ENCODE peak calls at places on chromosomes 3 and 15, in five cellular contexts. Y is transverse colon, G is OCI-LY7, K is SK-N-SH, M is heart left ventricle. Q is an unnamed sample. For H3K9me3 and H3K4me1, the result is how much of the 10 kb centered on the place peaks cover.

GRCh38 chr15:90845201-90845949 is 23.0 kb upstream of the FURIN start:
- DNase-seq in Y (peak), G (peak), K (no peak), M (no peak), Q (peak)

GRCh38 chr3:47577583-47578118 is 1.0 kb downstream of the CSPG5 start:
- DNase-seq in Y (peak), G (no peak), K (peak), M (no peak), Q (peak)

GRCh38 chr3:65597225-65597951 is 441.3 kb downstream of the MAGI1 start:
- DNase-seq in Y (peak), G (no peak), K (peak), M (peak), Q (peak)

GRCh38 chr3:143071776-143072175 is 47.8 kb upstream of the CHST2 start:
- DNase-seq in Y (no peak), G (no peak), K (no peak), M (no peak), Q (no peak)

GRCh38 chr3:155704041-155704440 is 40.8 kb downstream of the PLCH1 start:
- DNase-seq in Y (no peak), G (no peak), K (no peak), M (no peak), Q (no peak)

GRCh38 chr15:41494922-41495735 is 1.5 kb downstream of the ITPKA start:
- DNase-seq in Y (no peak), G (peak), K (no peak), M (no peak), Q (no peak)

GRCh38 chr3:45906681-45907220 is 20.4 kb downstream of the CCR9 start:
- DNase-seq in Y (no peak), G (peak), K (peak), M (no peak), Q (no peak)

GRCh38 chr15:56866798-56867197 is 51.6 kb upstream of the TCF12 start:
- DNase-seq in Y (no peak), G (no peak), K (no peak), M (no peak), Q (peak)

GRCh38 chr3:33146791-33147445 is 33.1 kb downstream of the CRTAP start:
- DNase-seq in Y (no peak), G (no peak), K (no peak), M (no peak), Q (no peak)

GRCh38 chr15:59169337-59169736 is 37.3 kb upstream of the LDHAL6B start:
- DNase-seq in Y (no peak), G (no peak), K (no peak), M (no peak), Q (no peak)

GRCh38 chr15:59165726-59166125 is 40.9 kb upstream of the LDHAL6B start:
- DNase-seq in Y (no peak), G (peak), K (no peak), M (no peak), Q (peak)

GRCh38 chr15:59168536-59168935 is 38.1 kb upstream of the LDHAL6B start:
- DNase-seq in Y (no peak), G (no peak), K (no peak), M (no peak), Q (no peak)

GRCh38 chr15:59166156-59166555 is 40.5 kb upstream of the LDHAL6B start:
- DNase-seq in Y (no peak), G (no peak), K (no peak), M (no peak), Q (no peak)

DNA sequence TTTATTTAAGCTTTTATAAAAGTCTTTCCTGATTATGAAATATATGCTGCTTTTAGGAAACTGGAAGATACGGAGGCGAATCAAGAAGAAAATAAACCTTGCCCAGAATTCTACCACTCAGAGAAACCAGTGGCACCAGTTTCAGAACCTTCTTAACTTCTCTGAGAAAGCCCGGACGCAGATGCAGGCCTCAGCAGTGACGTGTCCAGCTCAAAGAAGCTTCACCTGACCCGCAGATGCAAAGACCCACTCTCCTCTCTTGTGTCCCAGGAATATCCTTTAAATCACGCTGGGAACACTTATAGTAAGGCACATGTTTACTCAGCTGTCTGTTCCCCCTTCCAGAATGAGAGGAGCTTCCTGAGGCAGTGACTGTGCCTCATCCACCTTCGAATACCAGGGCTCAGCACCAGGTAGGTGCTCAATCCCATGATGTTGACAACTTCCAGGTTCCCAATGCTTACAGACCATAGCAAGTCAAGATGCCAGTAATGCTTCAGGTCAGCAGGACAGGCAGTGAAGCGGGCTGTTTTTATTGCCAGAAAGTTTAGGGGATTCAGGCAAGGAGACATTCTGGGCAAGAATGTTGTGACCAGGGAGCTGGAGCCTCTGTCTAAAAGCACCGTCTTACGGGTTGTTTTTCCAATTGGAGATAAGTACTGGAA is 39.9 kb upstream of the LDHAL6B start:
- DNase-seq in Y (no peak), G (no peak), K (no peak), M (no peak), Q (no peak)
- H3K27ac ChIP-seq in Y (no peak), G (no peak), K (no peak), M (no peak), Q (peak)

DNA sequence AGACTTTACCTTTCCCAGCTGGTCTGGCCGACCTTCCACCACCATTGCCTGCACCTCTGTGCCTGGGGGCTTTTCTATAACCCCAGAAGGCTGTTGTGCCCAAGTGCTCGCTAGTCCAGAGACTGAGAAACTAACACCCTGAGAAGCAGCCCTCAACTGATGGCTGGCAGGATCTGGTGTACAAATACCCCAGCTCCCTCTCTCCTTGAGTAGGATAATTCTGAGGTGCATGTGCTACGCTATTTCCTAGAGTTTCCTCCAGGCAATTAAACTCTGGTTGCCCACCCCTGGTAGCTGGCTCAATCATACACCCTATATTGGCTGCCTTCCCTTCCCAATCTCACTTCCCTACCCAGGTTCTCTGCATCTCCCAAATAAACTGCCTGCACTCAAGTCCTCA is 11.5 kb upstream of the SLC6A1 start:
- DNase-seq in Y (no peak), G (no peak), K (no peak), M (no peak), Q (no peak)
- H3K9me3 ChIP-seq in Y (under half), G (under half), K (under half), M (under half), Q (under half)

DNA sequence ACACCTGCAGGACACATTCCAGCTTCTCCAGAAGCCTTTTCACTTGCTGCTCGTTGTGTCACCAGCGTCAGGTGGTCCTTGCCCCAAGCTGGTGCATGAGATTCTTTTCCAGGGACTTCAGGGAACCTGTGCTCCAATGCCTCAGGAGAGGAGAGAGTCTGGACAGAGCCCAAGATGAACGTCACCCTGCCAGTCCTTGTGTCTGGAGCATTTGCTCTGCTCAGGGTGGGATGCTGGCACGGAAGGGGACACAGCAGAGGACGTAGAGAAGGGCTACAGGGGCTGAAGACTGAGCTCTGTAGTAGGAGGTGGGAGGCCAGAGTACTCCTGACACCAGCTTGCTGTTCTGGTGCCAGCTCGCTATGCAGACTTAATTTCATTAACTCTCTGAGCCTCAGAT is 262.1 kb downstream of the XXYLT1 start:
- DNase-seq in Y (no peak), G (no peak), K (no peak), M (no peak), Q (no peak)
- H3K4me1 ChIP-seq in Y (under half), G (under half), K (under half), M (under half), Q (under half)

DNA sequence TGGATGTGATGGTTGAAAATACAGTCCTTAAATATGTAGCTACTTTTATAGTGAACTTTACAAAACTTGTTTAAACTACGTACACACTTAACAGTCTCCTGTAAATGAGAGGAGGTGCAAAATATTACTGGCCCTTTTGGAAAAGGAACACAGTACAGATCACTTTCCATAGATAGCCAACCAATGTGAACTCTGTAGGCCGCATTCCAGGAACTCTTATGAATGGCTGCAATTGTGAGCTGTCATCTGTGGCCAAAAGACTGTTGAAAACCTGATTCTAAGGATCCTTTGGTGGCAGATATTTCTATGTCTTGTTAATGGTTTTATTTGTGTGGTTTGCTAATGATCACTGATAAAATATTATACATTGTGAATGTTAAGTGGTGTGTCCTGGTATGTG is 6.2 kb downstream of the TSC22D2 start:
- DNase-seq in Y (no peak), G (peak), K (no peak), M (peak), Q (no peak)
- H3K27ac ChIP-seq in Y (no peak), G (no peak), K (peak), M (no peak), Q (no peak)

DNA sequence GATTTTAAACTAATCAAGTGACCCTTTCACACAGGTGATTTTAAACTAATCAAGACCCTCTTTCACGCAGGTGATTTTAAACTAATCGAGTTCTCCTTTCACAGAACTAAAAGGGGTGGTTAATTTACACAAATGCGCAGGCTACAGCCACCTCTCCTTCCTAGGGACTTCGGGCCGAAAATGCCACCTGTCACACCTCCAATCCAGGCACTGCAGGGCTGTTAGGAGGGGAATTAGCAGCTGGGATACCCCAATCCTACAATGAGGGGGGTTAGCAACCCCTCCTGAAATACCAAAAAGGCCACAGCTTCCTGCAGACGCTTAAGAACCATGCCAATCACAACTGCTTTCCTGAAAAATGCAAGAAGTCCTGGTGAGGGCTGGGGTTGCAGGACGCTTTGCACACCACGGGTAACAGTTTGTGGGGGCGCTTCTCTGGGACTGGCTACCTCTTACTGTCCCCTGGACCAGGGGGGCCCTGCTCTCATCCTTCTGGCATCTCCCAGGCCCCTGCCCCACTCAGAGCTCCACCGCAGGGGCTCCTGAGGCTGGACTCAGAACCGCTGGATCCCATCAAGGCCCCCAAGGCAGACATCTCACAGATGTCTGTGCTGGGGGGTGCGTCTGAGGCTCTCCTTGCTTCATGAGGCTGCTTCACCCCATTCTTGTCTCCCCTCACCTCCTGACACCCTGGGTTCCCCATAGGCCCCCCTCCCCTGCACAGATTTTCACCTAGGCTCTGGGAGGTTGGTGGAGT is 145.9 kb downstream of the OR4M2 start:
- DNase-seq in Y (no peak), G (no peak), K (no peak), M (no peak), Q (no peak)
- H3K9me3 ChIP-seq in Y (under half), G (under half), K (under half), M (under half), Q (under half)

GRCh38 chr15:66580643-66581042 is 14.8 kb upstream of the LCTL start:
- DNase-seq in Y (no peak), G (no peak), K (no peak), M (peak), Q (no peak)
- H3K4me1 ChIP-seq in Y (under half), G (under half), K (under half), M (under half), Q (under half)

GRCh38 chr15:31349233-31350141 is 22.9 kb downstream of the KLF13 start:
- DNase-seq in Y (no peak), G (no peak), K (no peak), M (no peak), Q (peak)

GRCh38 chr15:31346367-31347066 is 19.9 kb downstream of the KLF13 start:
- DNase-seq in Y (no peak), G (peak), K (no peak), M (no peak), Q (no peak)

GRCh38 chr15:31347067-31347975 is 20.7 kb downstream of the KLF13 start:
- DNase-seq in Y (no peak), G (peak), K (no peak), M (no peak), Q (peak)

GRCh38 chr15:31345606-31346366 is 19.2 kb downstream of the KLF13 start:
- DNase-seq in Y (no peak), G (peak), K (no peak), M (no peak), Q (no peak)

DNA sequence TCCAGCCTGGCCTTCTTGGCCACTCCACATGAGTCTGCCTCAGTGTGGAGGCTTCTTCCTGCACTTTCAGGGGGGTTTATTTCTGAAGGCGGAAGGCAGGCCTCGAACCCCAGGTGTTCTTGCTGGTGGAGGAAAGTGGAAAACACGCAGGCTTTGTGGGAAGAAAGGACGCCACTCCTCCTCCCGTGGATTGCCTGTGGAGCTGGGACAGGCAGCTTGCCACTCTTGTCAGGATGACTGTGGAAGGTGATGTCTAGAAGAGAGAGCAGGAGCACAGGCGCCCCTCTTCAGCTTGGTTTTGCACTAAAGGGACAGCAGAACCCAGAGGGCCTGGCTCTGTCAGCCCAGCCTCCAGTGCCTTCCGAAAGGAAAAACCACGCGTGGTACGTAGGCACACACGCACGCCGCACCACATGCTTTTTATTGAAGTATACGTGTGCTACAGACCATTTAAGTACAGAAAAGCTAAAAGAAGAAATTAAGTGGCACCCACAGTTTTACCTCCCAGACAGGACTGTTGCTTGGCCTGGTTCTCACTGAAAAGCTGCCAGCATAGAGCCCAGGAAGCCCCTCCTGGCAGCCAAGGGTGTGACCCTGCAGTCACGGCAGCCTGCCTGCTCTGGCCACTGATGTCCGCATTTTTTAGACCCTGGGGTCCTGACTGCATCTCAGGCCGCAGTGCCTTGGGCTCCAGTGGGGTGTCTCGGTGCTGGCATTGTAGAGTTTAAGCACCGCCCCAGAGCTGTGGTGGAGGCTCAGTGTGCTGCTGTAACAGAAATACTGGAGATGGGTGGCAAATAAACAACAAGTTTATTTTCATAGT is 21.6 kb downstream of the KLF13 start:
- DNase-seq in Y (no peak), G (no peak), K (no peak), M (no peak), Q (no peak)
- H3K27ac ChIP-seq in Y (peak), G (peak), K (no peak), M (no peak), Q (no peak)

GRCh38 chr15:25053000-25053815 is 98.4 kb downstream of the SNRPN start:
- DNase-seq in Y (no peak), G (no peak), K (no peak), M (no peak), Q (peak)
- H3K9me3 ChIP-seq in Y (half or more), G (under half), K (under half), M (half or more), Q (under half)

GRCh38 chr3:188274249-188274915 is 120.4 kb downstream of the LPP start:
- DNase-seq in Y (no peak), G (no peak), K (no peak), M (no peak), Q (no peak)
- H3K4me1 ChIP-seq in Y (under half), G (under half), K (under half), M (under half), Q (under half)

Q was measured in body of pancreas.